ENCODE peak calls at places on chromosomes 13 and 19, in ten cellular contexts. H, N, F, E, X, S, M, G, L and C are unnamed samples.

GRCh38 chr19:41000310-41000737 is 9.2 kb downstream of the CYP2B6 start:
- DNase-seq in H (no peak), N (no peak), F (peak), E (peak), X (no peak), S (no peak), M (no peak), G (no peak), L (no peak), C (no peak)

GRCh38 chr19:38952395-38953165 is 21.8 kb downstream of the MRPS12 start:
- DNase-seq in H (peak), N (no peak), F (peak), E (peak), X (no peak), S (no peak), M (no peak), G (no peak), L (no peak), C (no peak)

GRCh38 chr13:47433461-47434005 is 536.7 kb upstream of the HTR2A start:
- DNase-seq in H (no peak), N (peak), F (no peak), E (no peak), X (no peak), S (no peak), M (no peak), G (no peak), L (no peak), C (no peak)

GRCh38 chr19:15780595-15781418 is 6.7 kb upstream of the OR10H5 start:
- DNase-seq in H (no peak), N (no peak), F (no peak), E (peak), X (no peak), S (no peak), M (peak), G (no peak), L (no peak), C (no peak)

GRCh38 chr13:43805071-43805468 is 18.3 kb upstream of the ENOX1 start:
- DNase-seq in H (no peak), N (peak), F (peak), E (no peak), X (peak), S (peak), M (peak), G (peak), L (no peak), C (no peak)

GRCh38 chr19:6402834-6403608 is 10.1 kb upstream of the GTF2F1 start:
- DNase-seq in H (no peak), N (no peak), F (no peak), E (no peak), X (no peak), S (peak), M (peak), G (peak), L (no peak), C (no peak)

GRCh38 chr13:50512602-50513527 is 330.6 kb downstream of the DLEU7 start:
- DNase-seq in H (no peak), N (no peak), F (no peak), E (peak), X (no peak), S (peak), M (peak), G (peak), L (peak), C (no peak)

GRCh38 chr19:4007836-4008539 is 452 bp downstream of the PIAS4 start:
- DNase-seq in H (no peak), N (no peak), F (peak), E (no peak), X (no peak), S (peak), M (no peak), G (peak), L (no peak), C (no peak)

GRCh38 chr19:3062165-3063105 is at the start of gene TLE5:
- DNase-seq in H (peak), N (peak), F (peak), E (peak), X (no peak), S (peak), M (peak), G (peak), L (no peak), C (no peak)

GRCh38 chr13:58843071-58843470 is 1211.5 kb downstream of the PCDH17 start:
- DNase-seq in H (no peak), N (no peak), F (no peak), E (no peak), X (no peak), S (no peak), M (no peak), G (no peak), L (no peak), C (no peak)

GRCh38 chr13:80742027-80742426 is 401.1 kb upstream of the SPRY2 start:
- DNase-seq in H (no peak), N (peak), F (no peak), E (no peak), X (no peak), S (no peak), M (no peak), G (no peak), L (no peak), C (no peak)

GRCh38 chr13:50410921-50411712 is 395.9 kb downstream of the KCNRG start:
- DNase-seq in H (no peak), N (peak), F (peak), E (no peak), X (peak), S (peak), M (no peak), G (peak), L (no peak), C (no peak)

GRCh38 chr13:93226623-93227279 is at the start of gene GPC6:
- DNase-seq in H (peak), N (peak), F (peak), E (peak), X (peak), S (peak), M (peak), G (peak), L (peak), C (no peak)

GRCh38 chr19:3954107-3954506 is 16.8 kb downstream of the DAPK3 start:
- DNase-seq in H (no peak), N (no peak), F (no peak), E (no peak), X (no peak), S (no peak), M (no peak), G (no peak), L (no peak), C (no peak)

GRCh38 chr19:51722492-51722891 is 1.3 kb downstream of the HAS1 start:
- DNase-seq in H (no peak), N (no peak), F (no peak), E (no peak), X (no peak), S (no peak), M (no peak), G (no peak), L (no peak), C (no peak)

GRCh38 chr13:29901714-29902631 is 51.6 kb upstream of the UBL3 start:
- DNase-seq in H (no peak), N (peak), F (peak), E (peak), X (no peak), S (peak), M (no peak), G (peak), L (no peak), C (no peak)

GRCh38 chr19:1747285-1748114 is 5.8 kb upstream of the ONECUT3 start:
- DNase-seq in H (no peak), N (peak), F (peak), E (peak), X (no peak), S (no peak), M (no peak), G (peak), L (no peak), C (no peak)

GRCh38 chr19:29445246-29445645 is 80.5 kb upstream of the VSTM2B start:
- DNase-seq in H (no peak), N (no peak), F (no peak), E (no peak), X (no peak), S (no peak), M (no peak), G (no peak), L (no peak), C (no peak)

GRCh38 chr13:113408562-113408961 is 44.6 kb upstream of the GRTP1 start:
- DNase-seq in H (no peak), N (no peak), F (no peak), E (no peak), X (no peak), S (no peak), M (no peak), G (no peak), L (no peak), C (no peak)

GRCh38 chr19:23772668-23773063 is 14.0 kb upstream of the ZNF681 start:
- DNase-seq in H (no peak), N (no peak), F (no peak), E (no peak), X (no peak), S (no peak), M (no peak), G (no peak), L (no peak), C (no peak)

GRCh38 chr19:48760514-48761221 is 5.3 kb downstream of the FGF21 start:
- DNase-seq in H (no peak), N (no peak), F (no peak), E (no peak), X (no peak), S (no peak), M (no peak), G (no peak), L (no peak), C (no peak)

GRCh38 chr13:102236341-102236740 is 165.5 kb downstream of the FGF14 start:
- DNase-seq in H (no peak), N (no peak), F (no peak), E (no peak), X (no peak), S (no peak), M (no peak), G (no peak), L (no peak), C (no peak)

GRCh38 chr19:3849092-3849491 is 19.7 kb downstream of the ZFR2 start:
- DNase-seq in H (no peak), N (peak), F (peak), E (no peak), X (no peak), S (no peak), M (no peak), G (no peak), L (no peak), C (no peak)

GRCh38 chr13:44373601-44374347 is at the start of gene SERP2:
- DNase-seq in H (no peak), N (no peak), F (peak), E (no peak), X (no peak), S (peak), M (peak), G (peak), L (no peak), C (no peak)

GRCh38 chr13:71866173-71867091 is 572 bp downstream of the DACH1 start:
- DNase-seq in H (no peak), N (no peak), F (no peak), E (no peak), X (no peak), S (peak), M (no peak), G (peak), L (no peak), C (no peak)

GRCh38 chr19:11457831-11458230 is 22.4 kb downstream of the PRKCSH start:
- DNase-seq in H (no peak), N (no peak), F (no peak), E (no peak), X (no peak), S (no peak), M (no peak), G (no peak), L (no peak), C (no peak)

GRCh38 chr19:13764101-13764807 is at the start of gene MRI1:
- DNase-seq in H (peak), N (peak), F (peak), E (peak), X (peak), S (peak), M (peak), G (peak), L (peak), C (no peak)

GRCh38 chr19:30664358-30665058 is 292.3 kb downstream of the ZNF536 start:
- DNase-seq in H (peak), N (peak), F (peak), E (no peak), X (no peak), S (peak), M (peak), G (peak), L (no peak), C (no peak)

GRCh38 chr13:23392313-23392712 is 41.2 kb downstream of the SACS start:
- DNase-seq in H (no peak), N (no peak), F (no peak), E (no peak), X (no peak), S (no peak), M (no peak), G (no peak), L (no peak), C (no peak)

GRCh38 chr13:21541980-21542379 is 62.0 kb downstream of the MICU2 start:
- DNase-seq in H (no peak), N (no peak), F (peak), E (no peak), X (no peak), S (no peak), M (no peak), G (no peak), L (no peak), C (no peak)

GRCh38 chr19:8208119-8208709 is 956 bp upstream of the CERS4 start:
- DNase-seq in H (no peak), N (no peak), F (no peak), E (no peak), X (no peak), S (peak), M (peak), G (peak), L (no peak), C (no peak)

GRCh38 chr19:53094749-53095575 is 8.3 kb downstream of the ZNF160 start:
- DNase-seq in H (no peak), N (no peak), F (no peak), E (no peak), X (no peak), S (no peak), M (no peak), G (no peak), L (no peak), C (no peak)

GRCh38 chr13:101915333-101915732 is 462.9 kb downstream of the ITGBL1 start:
- DNase-seq in H (peak), N (no peak), F (no peak), E (no peak), X (no peak), S (no peak), M (no peak), G (no peak), L (no peak), C (no peak)

GRCh38 chr13:76853481-76853880 is 32.7 kb downstream of the KCTD12 start:
- DNase-seq in H (no peak), N (no peak), F (no peak), E (no peak), X (no peak), S (no peak), M (no peak), G (no peak), L (no peak), C (no peak)

GRCh38 chr19:1087813-1088418 is 7.3 kb downstream of the POLR2E start:
- DNase-seq in H (no peak), N (no peak), F (no peak), E (no peak), X (no peak), S (no peak), M (peak), G (no peak), L (no peak), C (no peak)

GRCh38 chr19:5828661-5829566 is 10.6 kb downstream of the FUT6 start:
- DNase-seq in H (no peak), N (no peak), F (peak), E (no peak), X (no peak), S (peak), M (no peak), G (no peak), L (no peak), C (no peak)

GRCh38 chr19:7595466-7596133 is at the start of gene CAMSAP3:
- DNase-seq in H (peak), N (no peak), F (peak), E (no peak), X (no peak), S (peak), M (no peak), G (peak), L (no peak), C (no peak)

GRCh38 chr13:75393839-75394238 is 88.1 kb downstream of the TBC1D4 start:
- DNase-seq in H (no peak), N (peak), F (no peak), E (no peak), X (no peak), S (peak), M (no peak), G (peak), L (no peak), C (no peak)